ENCODE peak calls at places on chromosomes 3 and 15, in six cellular contexts. G, Y, D, F, N and O are unnamed samples.

GRCh38 chr3:44555753-44556152 is 760 bp downstream of the ZKSCAN7 start:
- DNase-seq in G (peak), Y (no peak), D (no peak), F (no peak), N (no peak), O (peak)

GRCh38 chr3:194405756-194406155 is 6.7 kb upstream of the GP5 start:
- DNase-seq in G (no peak), Y (no peak), D (no peak), F (no peak), N (no peak), O (no peak)

GRCh38 chr15:91100561-91101355 is 701 bp downstream of the SV2B start:
- DNase-seq in G (no peak), Y (no peak), D (no peak), F (no peak), N (no peak), O (peak)

GRCh38 chr3:140006331-140006730 is 71.3 kb downstream of the CLSTN2 start:
- DNase-seq in G (no peak), Y (no peak), D (no peak), F (no peak), N (no peak), O (no peak)

GRCh38 chr3:50370594-50370993 is 11.3 kb upstream of the TMEM115 start:
- DNase-seq in G (no peak), Y (no peak), D (no peak), F (peak), N (no peak), O (peak)

GRCh38 chr3:182258538-182259177 is 534.6 kb upstream of the ATP11B start:
- DNase-seq in G (peak), Y (no peak), D (no peak), F (no peak), N (no peak), O (peak)

GRCh38 chr15:37585966-37586656 is 348.3 kb upstream of the TMCO5A start:
- DNase-seq in G (no peak), Y (no peak), D (no peak), F (no peak), N (no peak), O (no peak)

GRCh38 chr15:67089218-67090193 is 24.1 kb downstream of the SMAD3 start:
- DNase-seq in G (no peak), Y (no peak), D (no peak), F (no peak), N (no peak), O (no peak)

GRCh38 chr3:194686414-194686815 is 732 bp downstream of the FAM43A start:
- DNase-seq in G (no peak), Y (no peak), D (no peak), F (no peak), N (no peak), O (peak)

GRCh38 chr3:21356402-21356801 is 394.6 kb downstream of the ZNF385D start:
- DNase-seq in G (no peak), Y (no peak), D (no peak), F (no peak), N (no peak), O (no peak)

GRCh38 chr15:101563397-101563796 is 73.9 kb upstream of the PCSK6 start:
- DNase-seq in G (no peak), Y (no peak), D (no peak), F (no peak), N (no peak), O (no peak)

GRCh38 chr15:75542386-75542797 is 36.7 kb downstream of the PTPN9 start:
- DNase-seq in G (no peak), Y (no peak), D (no peak), F (peak), N (no peak), O (no peak)

GRCh38 chr15:59313703-59314332 is 58.9 kb downstream of the MYO1E start:
- DNase-seq in G (peak), Y (no peak), D (no peak), F (no peak), N (peak), O (no peak)

GRCh38 chr3:40718681-40719080 is 193.9 kb downstream of the ZNF621 start:
- DNase-seq in G (no peak), Y (no peak), D (no peak), F (no peak), N (peak), O (no peak)

GRCh38 chr3:169390310-169390731 is 273.2 kb downstream of the MECOM start:
- DNase-seq in G (no peak), Y (no peak), D (no peak), F (no peak), N (peak), O (peak)

GRCh38 chr15:64067564-64068030 is 21.3 kb upstream of the DAPK2 start:
- DNase-seq in G (peak), Y (peak), D (peak), F (peak), N (peak), O (peak)

GRCh38 chr3:52134761-52135160 is 19.5 kb downstream of the POC1A start:
- DNase-seq in G (no peak), Y (no peak), D (no peak), F (no peak), N (no peak), O (no peak)

GRCh38 chr15:25883860-25884259 is 20.7 kb upstream of the ATP10A start:
- DNase-seq in G (peak), Y (no peak), D (no peak), F (no peak), N (no peak), O (no peak)

GRCh38 chr15:81054236-81054635 is 53.5 kb downstream of the TLNRD1 start:
- DNase-seq in G (no peak), Y (no peak), D (no peak), F (no peak), N (no peak), O (no peak)

GRCh38 chr3:108494862-108495531 is 15.4 kb downstream of the MYH15 start:
- DNase-seq in G (no peak), Y (no peak), D (no peak), F (no peak), N (no peak), O (no peak)

GRCh38 chr3:156674911-156675743 is 737 bp downstream of the TIPARP start:
- DNase-seq in G (no peak), Y (no peak), D (peak), F (peak), N (no peak), O (peak)

GRCh38 chr3:128492353-128493220 is at the start of gene GATA2:
- DNase-seq in G (no peak), Y (no peak), D (peak), F (no peak), N (no peak), O (peak)

GRCh38 chr15:48710952-48711495 is 65.5 kb upstream of the FBN1 start:
- DNase-seq in G (no peak), Y (no peak), D (no peak), F (no peak), N (no peak), O (peak)

GRCh38 chr3:36804295-36805055 is 40.1 kb upstream of the DCLK3 start:
- DNase-seq in G (no peak), Y (no peak), D (peak), F (no peak), N (no peak), O (peak)

GRCh38 chr3:172106989-172107388 is 67.6 kb downstream of the FNDC3B start:
- DNase-seq in G (no peak), Y (no peak), D (no peak), F (peak), N (peak), O (no peak)

GRCh38 chr15:39391230-39391629 is 189.6 kb upstream of the THBS1 start:
- DNase-seq in G (no peak), Y (no peak), D (no peak), F (no peak), N (no peak), O (no peak)
- TF ChIP-seq CREB1 in G (no peak), Y (no peak), D (no peak), F (no peak), N (no peak), O (no peak)

DNA sequence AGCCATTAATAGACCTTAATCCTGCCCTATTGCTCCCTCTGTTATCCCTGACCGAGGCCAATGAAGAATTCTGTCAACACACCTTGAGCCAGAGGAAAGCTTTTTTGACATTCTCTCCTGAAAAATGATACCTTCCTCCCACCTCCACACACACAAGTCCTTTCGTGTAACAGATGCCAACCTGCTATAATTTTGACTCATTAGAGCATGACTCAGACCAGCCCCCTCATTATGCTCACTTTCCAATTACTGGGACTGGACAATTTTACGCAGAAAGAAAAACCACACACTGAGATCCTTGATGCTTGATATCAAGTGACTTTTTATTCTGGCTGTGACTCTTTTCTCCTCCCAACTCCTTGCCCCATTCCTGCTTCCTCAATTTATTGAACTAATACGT is 50.9 kb downstream of the LSAMP start:
- DNase-seq in G (no peak), Y (no peak), D (no peak), F (no peak), N (no peak), O (no peak)
- TF ChIP-seq CREB1 in G (no peak), Y (no peak), D (no peak), F (no peak), N (no peak), O (no peak)

GRCh38 chr3:77139665-77140064 is 99.8 kb downstream of the ROBO2 start:
- DNase-seq in G (no peak), Y (no peak), D (no peak), F (no peak), N (no peak), O (no peak)

DNA sequence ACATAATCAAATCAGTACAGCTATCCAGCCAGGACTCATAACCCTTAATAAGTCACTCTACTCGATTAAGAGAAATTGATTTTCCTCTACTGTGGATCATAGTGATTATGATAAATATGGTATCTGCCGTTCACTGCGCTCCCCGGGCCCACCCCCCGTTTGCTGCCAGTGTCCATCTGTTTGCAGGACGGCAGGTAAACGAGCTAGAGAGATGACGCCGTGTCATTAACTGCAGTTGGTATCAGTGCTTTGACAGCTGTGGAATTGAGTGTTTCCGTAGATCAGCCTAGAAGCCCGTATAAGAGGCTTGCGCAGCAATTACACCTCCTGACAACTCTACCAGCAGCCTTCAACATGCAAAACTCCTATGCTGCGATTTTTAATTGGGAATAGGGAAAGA is 94.9 kb downstream of the ROBO2 start:
- DNase-seq in G (no peak), Y (no peak), D (no peak), F (no peak), N (no peak), O (no peak)
- TF ChIP-seq CREB1 in G (no peak), Y (no peak), D (no peak), F (no peak), N (no peak), O (no peak)

GRCh38 chr15:51024735-51025453 is 69.8 kb downstream of the TNFAIP8L3 start:
- DNase-seq in G (no peak), Y (no peak), D (no peak), F (no peak), N (no peak), O (no peak)
- TF ChIP-seq CREB1 in G (no peak), Y (no peak), D (no peak), F (no peak), N (no peak), O (no peak)

GRCh38 chr15:31058236-31058962 is 43.1 kb downstream of the TRPM1 start:
- DNase-seq in G (no peak), Y (no peak), D (no peak), F (no peak), N (no peak), O (no peak)

GRCh38 chr15:31060429-31061140 is 40.9 kb downstream of the TRPM1 start:
- DNase-seq in G (no peak), Y (no peak), D (no peak), F (no peak), N (no peak), O (no peak)

GRCh38 chr15:31062965-31063355 is 38.6 kb downstream of the TRPM1 start:
- DNase-seq in G (no peak), Y (no peak), D (no peak), F (no peak), N (no peak), O (no peak)

GRCh38 chr15:31065824-31066223 is 35.7 kb downstream of the TRPM1 start:
- DNase-seq in G (no peak), Y (no peak), D (no peak), F (no peak), N (no peak), O (no peak)

GRCh38 chr15:31062310-31062964 is 39.1 kb downstream of the TRPM1 start:
- DNase-seq in G (no peak), Y (no peak), D (no peak), F (no peak), N (no peak), O (no peak)
- TF ChIP-seq CREB1 in G (no peak), Y (no peak), D (no peak), F (no peak), N (no peak), O (no peak)

GRCh38 chr3:32956750-32957570 is 5.5 kb downstream of the CCR4 start:
- DNase-seq in G (no peak), Y (no peak), D (no peak), F (no peak), N (no peak), O (no peak)

GRCh38 chr3:32961189-32961715 is 9.8 kb downstream of the CCR4 start:
- DNase-seq in G (no peak), Y (no peak), D (no peak), F (no peak), N (no peak), O (no peak)

GRCh38 chr3:32960404-32961160 is 9.1 kb downstream of the CCR4 start:
- DNase-seq in G (no peak), Y (no peak), D (no peak), F (no peak), N (no peak), O (no peak)

GRCh38 chr3:32958509-32958908 is 7.1 kb downstream of the CCR4 start:
- DNase-seq in G (peak), Y (no peak), D (no peak), F (no peak), N (no peak), O (no peak)

DNA sequence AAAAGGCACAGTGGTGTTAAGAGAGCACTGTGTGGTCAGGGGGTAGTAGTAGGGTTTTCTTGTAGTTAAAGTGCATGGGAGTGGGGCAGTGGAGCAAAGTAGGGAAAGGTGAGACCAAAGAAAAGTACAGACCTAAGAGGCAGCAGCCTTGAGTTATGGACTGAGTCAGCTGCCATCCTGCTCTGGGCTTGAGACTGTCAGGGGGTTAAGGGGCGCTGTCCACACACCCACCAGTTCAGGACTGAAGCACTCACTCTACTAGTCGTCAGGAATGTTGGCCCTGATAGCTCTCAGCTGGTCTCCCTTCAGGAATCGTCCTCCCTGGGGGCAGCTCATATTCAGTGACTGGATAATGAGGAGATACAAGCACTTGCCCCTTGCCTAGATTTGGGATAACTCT is 7.9 kb downstream of the CCR4 start:
- DNase-seq in G (no peak), Y (no peak), D (peak), F (peak), N (no peak), O (peak)
- TF ChIP-seq CREB1 in G (no peak), Y (no peak), D (no peak), F (no peak), N (no peak), O (no peak)

GRCh38 chr3:134355416-134355815 is 18.8 kb downstream of the AMOTL2 start:
- DNase-seq in G (no peak), Y (no peak), D (peak), F (no peak), N (no peak), O (no peak)

GRCh38 chr3:134356411-134357040 is 17.7 kb downstream of the AMOTL2 start:
- DNase-seq in G (no peak), Y (no peak), D (peak), F (no peak), N (no peak), O (no peak)

GRCh38 chr3:134359121-134360010 is 14.9 kb downstream of the AMOTL2 start:
- DNase-seq in G (no peak), Y (no peak), D (peak), F (no peak), N (no peak), O (no peak)

GRCh38 chr3:134357914-134358811 is 16.1 kb downstream of the AMOTL2 start:
- DNase-seq in G (peak), Y (peak), D (peak), F (peak), N (no peak), O (no peak)

DNA sequence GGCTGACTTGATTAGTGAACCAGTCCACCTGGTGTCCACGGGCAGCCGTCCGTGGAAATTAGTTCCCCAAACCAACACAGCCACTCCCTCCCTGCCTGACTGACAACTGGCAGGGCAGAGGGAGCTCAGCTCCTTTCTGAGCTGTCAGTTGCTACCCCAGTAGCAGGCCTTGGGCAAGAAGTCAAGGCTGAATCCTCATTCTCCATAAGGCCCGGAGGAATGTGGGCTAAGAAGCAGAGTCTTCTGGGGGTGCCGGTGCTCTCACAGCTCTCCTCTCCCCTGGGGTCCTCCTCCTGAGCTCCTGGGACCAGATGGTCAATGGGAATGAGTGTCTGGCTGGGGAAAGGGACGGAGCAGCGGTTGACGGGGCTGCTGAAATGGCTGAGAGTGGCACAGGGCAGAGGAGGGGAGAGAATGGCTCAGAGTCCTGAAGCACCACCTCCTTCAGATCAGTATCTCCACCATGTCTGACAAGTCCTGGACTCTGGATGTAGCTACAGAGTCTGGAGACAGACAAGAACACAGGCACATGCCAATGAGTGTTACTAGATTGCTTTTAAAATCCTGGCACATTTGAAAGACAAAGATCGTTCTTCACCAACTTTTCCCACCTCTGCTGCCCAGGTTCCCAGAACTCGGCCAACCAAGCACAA is 16.9 kb downstream of the AMOTL2 start:
- DNase-seq in G (no peak), Y (no peak), D (peak), F (no peak), N (no peak), O (no peak)
- TF ChIP-seq CREB1 in G (no peak), Y (no peak), D (no peak), F (no peak), N (no peak), O (no peak)

GRCh38 chr3:17054301-17054700 is 169.5 kb downstream of the PLCL2 start:
- DNase-seq in G (no peak), Y (no peak), D (no peak), F (no peak), N (no peak), O (no peak)
- TF ChIP-seq CREB1 in G (no peak), Y (no peak), D (no peak), F (no peak), N (no peak), O (no peak)